ENCODE peak calls at places on chromosome 18, in five cellular contexts. T is A549, C is spleen, S is stomach, H is ovary. R is an unnamed sample.

GRCh38 chr18:56545539-56545938 is 92.9 kb downstream of the TXNL1 start:
- DNase-seq in T (no peak), C (no peak), S (no peak), H (no peak), R (no peak)

GRCh38 chr18:75132931-75133525 is 75.9 kb downstream of the PTGR3 start:
- DNase-seq in T (no peak), C (peak; percentile 41), S (no peak), H (no peak), R (no peak)

GRCh38 chr18:41126541-41127235 is 828.3 kb upstream of the PIK3C3 start:
- DNase-seq in T (no peak), C (no peak), S (no peak), H (no peak), R (no peak)

GRCh38 chr18:8011906-8012305 is 444.8 kb downstream of the PTPRM start:
- DNase-seq in T (no peak), C (no peak), S (no peak), H (no peak), R (no peak)

GRCh38 chr18:63395503-63395902 is 26.8 kb downstream of the VPS4B start:
- DNase-seq in T (no peak), C (no peak), S (no peak), H (no peak), R (no peak)

GRCh38 chr18:31592520-31593157 is 962 bp downstream of the TTR start:
- DNase-seq in T (no peak), C (no peak), S (no peak), H (no peak), R (no peak)

GRCh38 chr18:62781893-62782292 is 66.6 kb downstream of the PHLPP1 start:
- DNase-seq in T (peak; percentile 62), C (no peak), S (no peak), H (peak; percentile 30), R (no peak)

GRCh38 chr18:65906621-65907034 is 155.8 kb downstream of the CDH7 start:
- DNase-seq in T (no peak), C (no peak), S (no peak), H (no peak), R (no peak)

GRCh38 chr18:24633121-24633520 is 172.7 kb downstream of the HRH4 start:
- DNase-seq in T (no peak), C (no peak), S (no peak), H (no peak), R (no peak)

GRCh38 chr18:46738491-46738890 is 18.4 kb downstream of the ST8SIA5 start:
- DNase-seq in T (no peak), C (no peak), S (no peak), H (no peak), R (no peak)

GRCh38 chr18:75124551-75124950 is 84.4 kb downstream of the PTGR3 start:
- DNase-seq in T (no peak), C (peak; percentile 52), S (no peak), H (no peak), R (no peak)

GRCh38 chr18:47143899-47144485 is 6.3 kb downstream of the HDHD2 start:
- DNase-seq in T (no peak), C (no peak), S (no peak), H (no peak), R (no peak)

DNA sequence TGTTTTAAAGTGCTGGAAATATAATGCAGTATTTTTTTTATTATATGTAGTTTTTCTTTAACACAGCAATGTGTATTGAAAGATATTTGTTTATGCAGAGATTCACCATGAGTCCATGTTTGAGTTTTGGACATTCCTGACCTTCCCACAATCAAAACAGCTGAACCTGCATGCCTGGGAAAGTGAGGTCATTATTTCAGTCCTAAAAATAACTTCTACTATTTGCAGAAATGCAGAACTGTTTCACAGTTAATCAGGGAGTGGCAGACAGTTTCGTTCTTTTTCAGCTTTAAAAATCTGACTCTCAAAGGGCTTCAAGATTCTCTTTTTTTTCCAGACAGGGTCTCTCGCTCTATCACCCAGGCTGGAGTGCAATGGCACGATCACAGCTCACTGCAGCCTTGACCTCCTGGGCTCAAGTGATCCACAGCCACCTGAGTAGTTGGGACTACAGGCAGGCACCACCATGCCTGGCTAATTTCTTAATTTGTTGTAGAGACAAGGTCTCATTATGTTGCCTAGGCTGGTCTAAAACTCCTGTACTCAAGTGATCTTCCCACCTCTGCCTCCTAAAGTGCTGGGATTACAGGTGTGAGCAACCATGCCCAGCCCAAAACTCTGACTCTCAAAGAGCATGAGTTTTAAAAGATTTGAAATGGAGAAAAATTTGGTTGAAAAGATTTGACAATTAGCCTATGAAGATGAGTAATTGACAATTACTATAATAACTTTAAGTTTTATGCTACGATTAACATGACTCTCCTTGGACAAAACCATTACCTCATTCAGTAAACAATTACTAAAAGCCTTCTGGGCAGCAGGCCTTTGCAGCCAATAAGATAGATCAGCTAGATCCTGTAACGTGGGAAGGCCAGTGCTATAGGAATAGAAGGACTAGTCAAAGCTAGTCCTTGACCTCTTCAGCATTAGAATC is 5.0 kb upstream of the MYL12B start:
- DNase-seq in T (peak; percentile 36), C (no peak), S (peak; percentile 49), H (no peak), R (no peak)
- TF ChIP-seq POLR2A in T (no peak), C (no peak), S (no peak), H (no peak), R (no peak)

GRCh38 chr18:35122586-35123224 is 81.5 kb downstream of the MAPRE2 start:
- DNase-seq in T (no peak), C (no peak), S (no peak), H (no peak), R (no peak)
- TF ChIP-seq CTCF in T (no peak), C (no peak), S (no peak), H (no peak), R (no peak)

GRCh38 chr18:49166327-49166726 is 215.6 kb upstream of the SMAD7 start:
- DNase-seq in T (no peak), C (no peak), S (no peak), H (no peak), R (no peak)

GRCh38 chr18:49160075-49160930 is 209.5 kb upstream of the SMAD7 start:
- DNase-seq in T (no peak), C (no peak), S (no peak), H (no peak), R (no peak)

GRCh38 chr18:49161627-49162026 is 210.9 kb upstream of the SMAD7 start:
- DNase-seq in T (no peak), C (no peak), S (no peak), H (no peak), R (no peak)

GRCh38 chr18:49164738-49165137 is 214.0 kb upstream of the SMAD7 start:
- DNase-seq in T (no peak), C (no peak), S (no peak), H (no peak), R (no peak)

GRCh38 chr18:49162226-49162848 is 211.6 kb upstream of the SMAD7 start:
- DNase-seq in T (no peak), C (no peak), S (no peak), H (no peak), R (no peak)
- H3K4me3 ChIP-seq in T (no peak overlapping the region), C (no peak overlapping the region), S (no peak overlapping the region), H (no peak overlapping the region), R (no peak overlapping the region)

GRCh38 chr18:9483526-9483925 is 8.2 kb downstream of the RALBP1 start:
- DNase-seq in T (no peak), C (no peak), S (no peak), H (no peak), R (no peak)

GRCh38 chr18:9482790-9483189 is 7.5 kb downstream of the RALBP1 start:
- DNase-seq in T (no peak), C (no peak), S (no peak), H (no peak), R (no peak)

DNA sequence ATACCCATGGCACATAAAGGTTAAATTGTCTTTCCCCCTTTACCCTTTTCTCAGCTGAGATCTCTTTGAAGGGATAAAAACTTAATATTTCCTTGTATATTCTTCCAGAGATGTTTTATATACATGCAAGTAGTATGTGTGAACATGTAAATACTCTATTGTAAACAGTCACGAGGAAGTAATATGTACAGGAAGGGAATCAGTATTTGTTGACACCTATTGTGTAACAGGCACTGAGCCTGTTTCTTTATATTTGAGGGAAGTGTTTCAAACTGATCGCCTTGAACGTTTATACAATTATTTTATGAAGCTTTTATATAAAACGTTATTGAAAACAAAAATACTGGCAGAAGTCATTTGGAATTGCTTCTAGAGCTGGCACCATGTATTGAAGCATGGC is 13.2 kb downstream of the RALBP1 start:
- DNase-seq in T (no peak), C (no peak), S (no peak), H (no peak), R (no peak)
- TF ChIP-seq POLR2A in T (no peak), C (no peak), S (no peak), H (no peak), R (no peak)

GRCh38 chr18:26708814-26709717 is 156.4 kb downstream of the AQP4 start:
- DNase-seq in T (no peak), C (no peak), S (no peak), H (no peak), R (no peak)

GRCh38 chr18:26711806-26712205 is 153.7 kb downstream of the AQP4 start:
- DNase-seq in T (no peak), C (no peak), S (no peak), H (no peak), R (no peak)

GRCh38 chr18:26709897-26710296 is 155.6 kb downstream of the AQP4 start:
- DNase-seq in T (no peak), C (no peak), S (no peak), H (no peak), R (no peak)

GRCh38 chr18:26706796-26707406 is 158.5 kb upstream of the KCTD1 start:
- DNase-seq in T (no peak), C (no peak), S (peak; percentile 42), H (no peak), R (peak; percentile 52)

DNA sequence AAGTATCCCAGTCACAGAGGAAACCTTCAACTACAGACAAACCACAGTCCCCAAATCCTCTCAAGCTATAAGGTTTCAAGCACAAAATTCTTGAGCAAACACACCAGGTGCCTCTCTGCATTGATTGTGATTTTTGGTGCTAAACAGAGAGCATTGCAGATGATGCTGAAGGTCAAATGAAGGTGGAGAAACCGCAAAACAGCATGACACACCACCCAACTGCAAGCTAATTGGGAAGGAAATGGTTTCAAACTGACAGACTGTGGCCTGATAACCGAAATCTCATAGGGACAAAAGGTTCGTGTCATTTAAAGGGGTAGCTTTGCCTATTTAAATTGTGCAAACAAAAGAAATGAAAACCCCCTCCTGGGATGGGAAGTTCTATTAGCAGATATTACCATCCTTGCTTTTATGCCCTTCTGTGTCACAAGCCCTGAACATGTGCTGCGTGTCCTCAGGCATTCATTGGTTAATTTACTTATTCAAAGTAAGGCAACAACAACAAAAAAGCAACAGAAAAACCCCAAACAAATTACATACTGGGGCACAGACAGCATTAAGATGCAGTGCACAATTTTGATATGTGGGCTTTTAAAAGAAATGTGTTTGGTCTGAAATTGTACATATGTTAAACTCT is 154.9 kb downstream of the AQP4 start:
- DNase-seq in T (no peak), C (no peak), S (no peak), H (no peak), R (no peak)
- TF ChIP-seq CTCF in T (no peak), C (no peak), S (no peak), H (no peak), R (no peak)

DNA sequence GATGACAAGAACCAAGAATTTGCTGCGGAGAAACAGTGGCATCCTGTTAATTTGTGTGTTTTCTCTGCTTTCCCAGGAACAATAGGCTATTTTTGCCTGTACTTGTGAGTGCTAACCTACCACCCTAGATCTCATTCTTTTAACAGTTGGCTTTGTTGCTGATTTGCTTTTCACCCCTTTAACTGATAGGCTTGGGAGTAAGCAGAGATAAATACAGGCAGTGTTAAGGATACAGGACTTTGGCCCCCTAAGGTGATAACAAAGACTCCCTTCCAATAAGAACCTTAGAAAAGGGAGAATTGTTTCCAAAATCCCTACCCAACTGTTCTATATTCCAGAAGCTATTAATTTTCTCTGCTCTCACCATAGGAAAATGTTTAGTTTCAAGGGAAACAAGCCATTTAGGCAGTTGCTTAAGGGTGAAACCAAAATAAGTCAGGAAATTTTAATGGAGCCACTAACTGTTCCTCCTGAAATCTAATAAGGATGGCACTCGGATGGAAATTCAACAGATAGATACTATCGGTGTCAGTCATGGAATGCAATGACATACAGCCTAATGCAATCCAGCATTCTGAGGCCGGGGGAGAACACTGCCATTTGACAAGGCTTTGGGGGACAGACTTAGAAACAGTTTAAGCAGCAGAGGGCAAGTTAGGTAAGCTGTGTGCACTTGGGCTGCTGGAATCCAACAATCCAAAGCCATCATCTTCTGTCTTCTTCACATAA is 238.8 kb downstream of the RNF152 start:
- DNase-seq in T (no peak), C (no peak), S (no peak), H (no peak), R (no peak)
- H3K4me3 ChIP-seq in T (no peak overlapping the region), C (no peak overlapping the region), S (no peak overlapping the region), H (no peak overlapping the region), R (no peak overlapping the region)